ENCODE peak calls at places on chromosomes 13 and 19, in eight cellular contexts. Y is hypothalamus; C is hepatocyte; F is spleen; H is AG04450; E is CD8-positive, alpha-beta T cell; X is right atrium auricular region; P is NAMALWA. N is an unnamed sample.

GRCh38 chr19:54462713-54463530 is 656 bp downstream of the LENG9 start:
- DNase-seq in Y (peak), C (peak), F (peak), H (no peak), E (peak), X (no peak), P (no peak), N (no peak)

GRCh38 chr19:18476507-18477041 is 38.6 kb upstream of the ISYNA1 start:
- DNase-seq in Y (no peak), C (no peak), F (peak), H (no peak), E (no peak), X (no peak), P (no peak), N (no peak)

GRCh38 chr19:54209058-54209747 is 8.5 kb downstream of the RPS9 start:
- DNase-seq in Y (peak), C (peak), F (peak), H (no peak), E (no peak), X (no peak), P (peak), N (no peak)

GRCh38 chr19:2491130-2491801 is 15.3 kb downstream of the GADD45B start:
- DNase-seq in Y (no peak), C (peak), F (peak), H (no peak), E (no peak), X (no peak), P (peak), N (no peak)

GRCh38 chr19:46900341-46900740 is 39.5 kb downstream of the ARHGAP35 start:
- DNase-seq in Y (no peak), C (no peak), F (no peak), H (no peak), E (no peak), X (no peak), P (no peak), N (no peak)

GRCh38 chr19:5967994-5968430 is 9.9 kb downstream of the RANBP3 start:
- DNase-seq in Y (peak), C (peak), F (peak), H (peak), E (peak), X (no peak), P (peak), N (no peak)

GRCh38 chr13:110912651-110913051 is 2.2 kb downstream of the ANKRD10 start:
- DNase-seq in Y (no peak), C (peak), F (peak), H (no peak), E (no peak), X (no peak), P (no peak), N (no peak)

GRCh38 chr13:90652036-90652435 is 695.5 kb upstream of the MIR17HG start:
- DNase-seq in Y (no peak), C (no peak), F (no peak), H (no peak), E (no peak), X (no peak), P (no peak), N (no peak)

GRCh38 chr19:33467851-33468250 is 53.7 kb downstream of the PEPD start:
- DNase-seq in Y (no peak), C (no peak), F (peak), H (no peak), E (no peak), X (no peak), P (no peak), N (peak)

GRCh38 chr19:58355215-58355796 is 2.0 kb upstream of the A1BG start:
- DNase-seq in Y (no peak), C (no peak), F (no peak), H (no peak), E (no peak), X (no peak), P (no peak), N (no peak)

GRCh38 chr13:72820156-72820897 is 38.4 kb downstream of the PIBF1 start:
- DNase-seq in Y (no peak), C (peak), F (no peak), H (peak), E (no peak), X (no peak), P (no peak), N (no peak)

GRCh38 chr19:52099497-52100138 is 4.1 kb upstream of the ZNF841 start:
- DNase-seq in Y (no peak), C (no peak), F (no peak), H (no peak), E (no peak), X (no peak), P (no peak), N (no peak)

GRCh38 chr19:7337380-7338194 is 11.2 kb upstream of the ARHGEF18 start:
- DNase-seq in Y (no peak), C (no peak), F (peak), H (no peak), E (no peak), X (no peak), P (peak), N (no peak)

GRCh38 chr13:64917566-64917965 is 2312.6 kb downstream of the PCDH9 start:
- DNase-seq in Y (no peak), C (no peak), F (no peak), H (no peak), E (no peak), X (no peak), P (no peak), N (no peak)

GRCh38 chr19:19280561-19280960 is 7.5 kb upstream of the TM6SF2 start:
- DNase-seq in Y (peak), C (no peak), F (no peak), H (no peak), E (no peak), X (no peak), P (no peak), N (no peak)

GRCh38 chr19:15298847-15299567 is 33.3 kb downstream of the BRD4 start:
- DNase-seq in Y (no peak), C (no peak), F (peak), H (no peak), E (no peak), X (no peak), P (no peak), N (no peak)

GRCh38 chr19:43425567-43426392 is 11.1 kb downstream of the TEX101 start:
- DNase-seq in Y (no peak), C (peak), F (no peak), H (no peak), E (no peak), X (no peak), P (peak), N (no peak)